ENCODE peak calls at places on chromosomes 11 and 22, in six cellular contexts. P is cardiac muscle cell, Q is transverse colon, N is Peyer's patch, O is GM23338, C is neural progenitor cell. U is an unnamed sample. For H3K4me1, the result is how much of the 10 kb centered on the place peaks cover.

GRCh38 chr11:29978549-29978948 is 38.3 kb downstream of the KCNA4 start:
- DNase-seq in P (no peak), Q (no peak), N (no peak), O (no peak), C (no peak), U (no peak)

GRCh38 chr22:26161746-26162145 is 7.5 kb upstream of the SEZ6L start:
- DNase-seq in P (no peak), Q (no peak), N (no peak), O (no peak), C (no peak), U (no peak)

GRCh38 chr11:94400839-94401772 is at the start of gene GPR83:
- DNase-seq in P (peak), Q (no peak), N (no peak), O (peak), C (peak), U (no peak)

GRCh38 chr11:57072640-57073039 is 83.9 kb downstream of the OR5AK2 start:
- DNase-seq in P (no peak), Q (no peak), N (no peak), O (no peak), C (no peak), U (no peak)

GRCh38 chr22:47294222-47294532 is 531.7 kb downstream of the TBC1D22A start:
- DNase-seq in P (no peak), Q (no peak), N (peak), O (no peak), C (no peak), U (no peak)

GRCh38 chr11:116035972-116036371 is 531.8 kb upstream of the CADM1 start:
- DNase-seq in P (no peak), Q (no peak), N (no peak), O (peak), C (no peak), U (no peak)

GRCh38 chr11:35809561-35809960 is 134.3 kb upstream of the LDLRAD3 start:
- DNase-seq in P (no peak), Q (no peak), N (no peak), O (no peak), C (no peak), U (no peak)

GRCh38 chr11:8092587-8093424 is 11.8 kb downstream of the TUB start:
- DNase-seq in P (peak), Q (peak), N (no peak), O (peak), C (peak), U (peak)

GRCh38 chr22:39689421-39689820 is 118.9 kb downstream of the CACNA1I start:
- DNase-seq in P (no peak), Q (no peak), N (no peak), O (no peak), C (no peak), U (no peak)

GRCh38 chr11:64652586-64653387 is 61.8 kb downstream of the SLC22A12 start:
- DNase-seq in P (peak), Q (peak), N (peak), O (peak), C (peak), U (peak)

GRCh38 chr22:22866381-22867111 is 21.1 kb upstream of the IGLL5 start:
- DNase-seq in P (no peak), Q (no peak), N (no peak), O (no peak), C (no peak), U (no peak)

GRCh38 chr11:94546886-94547285 is 3.2 kb downstream of the FUT4 start:
- DNase-seq in P (peak), Q (peak), N (peak), O (no peak), C (no peak), U (no peak)

GRCh38 chr22:23682827-23683355 is 7.9 kb upstream of the RGL4 start:
- DNase-seq in P (no peak), Q (no peak), N (no peak), O (peak), C (no peak), U (no peak)

GRCh38 chr11:41431784-41432183 is 27.7 kb downstream of the LRRC4C start:
- DNase-seq in P (peak), Q (no peak), N (no peak), O (peak), C (peak), U (no peak)

GRCh38 chr22:28907311-28908008 is 24.1 kb downstream of the ZNRF3 start:
- DNase-seq in P (no peak), Q (no peak), N (no peak), O (no peak), C (no peak), U (no peak)
- H3K4me1 ChIP-seq in P (half or more), Q (under half), N (under half), O (half or more), C (under half), U (under half)

GRCh38 chr22:36454916-36455570 is 26.4 kb downstream of the TXN2 start:
- DNase-seq in P (peak), Q (peak), N (peak), O (peak), C (peak), U (peak)

GRCh38 chr22:36455571-36456458 is 25.6 kb downstream of the TXN2 start:
- DNase-seq in P (no peak), Q (no peak), N (no peak), O (no peak), C (no peak), U (no peak)

GRCh38 chr22:36452473-36453265 is 28.8 kb downstream of the TXN2 start:
- DNase-seq in P (peak), Q (no peak), N (no peak), O (no peak), C (no peak), U (peak)

GRCh38 chr22:36453855-36454378 is 27.5 kb downstream of the TXN2 start:
- DNase-seq in P (no peak), Q (no peak), N (no peak), O (no peak), C (no peak), U (no peak)

DNA sequence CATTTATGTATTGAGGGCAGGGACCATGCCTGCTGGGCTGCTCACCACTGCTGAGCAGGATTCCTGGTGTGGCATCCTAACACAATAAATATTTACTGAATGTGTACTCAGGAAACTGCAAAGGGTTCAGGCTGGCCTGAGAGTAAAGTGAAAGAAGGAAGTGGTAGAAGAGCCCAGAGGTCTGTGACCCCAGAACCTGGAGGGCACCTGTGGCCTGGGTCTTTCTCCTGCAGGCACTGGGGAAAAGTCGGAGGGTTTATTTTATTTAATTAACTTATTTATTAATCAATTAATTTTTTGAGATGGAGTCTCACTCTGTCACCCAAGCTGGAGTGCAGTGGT is 28.2 kb downstream of the TXN2 start:
- DNase-seq in P (no peak), Q (peak), N (no peak), O (no peak), C (no peak), U (no peak)
- H3K4me1 ChIP-seq in P (under half), Q (under half), N (under half), O (under half), C (under half), U (half or more)

GRCh38 chr11:58466293-58466692 is 24.3 kb upstream of the OR5B12 start:
- DNase-seq in P (no peak), Q (no peak), N (no peak), O (no peak), C (no peak), U (no peak)
- H3K4me1 ChIP-seq in P (under half), Q (under half), N (under half), O (under half), C (under half), U (under half)

GRCh38 chr11:3148255-3148989 is 16.7 kb downstream of the OSBPL5 start:
- DNase-seq in P (no peak), Q (peak), N (peak), O (no peak), C (no peak), U (no peak)

GRCh38 chr11:3148990-3149851 is 15.9 kb downstream of the OSBPL5 start:
- DNase-seq in P (peak), Q (no peak), N (no peak), O (no peak), C (no peak), U (no peak)

GRCh38 chr11:3147626-3148025 is 17.5 kb downstream of the OSBPL5 start:
- DNase-seq in P (no peak), Q (no peak), N (no peak), O (no peak), C (no peak), U (no peak)

GRCh38 chr11:3150726-3151125 is 14.4 kb downstream of the OSBPL5 start:
- DNase-seq in P (no peak), Q (no peak), N (no peak), O (no peak), C (no peak), U (no peak)

DNA sequence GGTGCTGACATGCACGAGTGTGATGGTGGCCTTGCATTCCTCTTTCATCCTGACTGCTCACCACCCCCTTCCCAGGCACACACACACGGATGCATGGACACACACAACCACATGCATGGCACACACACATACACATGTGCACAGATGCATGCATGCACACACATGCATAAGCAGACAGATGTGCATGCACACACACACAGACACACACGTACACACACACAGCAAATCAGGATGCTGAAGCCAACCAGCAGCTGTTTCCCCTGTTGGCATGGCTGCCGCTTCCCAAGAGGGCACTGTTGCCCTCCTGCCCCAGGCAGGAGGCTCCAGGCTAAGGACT is 15.3 kb downstream of the OSBPL5 start:
- DNase-seq in P (no peak), Q (no peak), N (no peak), O (no peak), C (no peak), U (no peak)
- H3K4me1 ChIP-seq in P (under half), Q (under half), N (under half), O (under half), C (under half), U (under half)

GRCh38 chr11:114075343-114075610 is 15.8 kb downstream of the ZBTB16 start:
- DNase-seq in P (no peak), Q (no peak), N (no peak), O (no peak), C (no peak), U (no peak)

GRCh38 chr11:114074546-114075342 is 15.2 kb downstream of the ZBTB16 start:
- DNase-seq in P (no peak), Q (no peak), N (no peak), O (no peak), C (no peak), U (no peak)

GRCh38 chr11:114073506-114074381 is 14.2 kb downstream of the ZBTB16 start:
- DNase-seq in P (no peak), Q (no peak), N (no peak), O (no peak), C (peak), U (peak)

GRCh38 chr11:114070464-114071139 is 11.1 kb downstream of the ZBTB16 start:
- DNase-seq in P (no peak), Q (no peak), N (no peak), O (no peak), C (no peak), U (no peak)

GRCh38 chr11:114072978-114073377 is 13.5 kb downstream of the ZBTB16 start:
- DNase-seq in P (no peak), Q (no peak), N (no peak), O (no peak), C (no peak), U (no peak)
- H3K4me1 ChIP-seq in P (under half), Q (under half), N (under half), O (under half), C (under half), U (under half)

GRCh38 chr11:134224710-134225662 is 515 bp downstream of the VPS26B start:
- DNase-seq in P (peak), Q (peak), N (peak), O (peak), C (peak), U (peak)
- H3K4me1 ChIP-seq in P (under half), Q (under half), N (under half), O (under half), C (under half), U (under half)

GRCh38 chr11:75554258-75555022 is 7.6 kb upstream of the SERPINH1 start:
- DNase-seq in P (peak), Q (peak), N (peak), O (peak), C (peak), U (no peak)

GRCh38 chr11:75553889-75554257 is 8.2 kb upstream of the SERPINH1 start:
- DNase-seq in P (no peak), Q (no peak), N (no peak), O (no peak), C (no peak), U (no peak)

GRCh38 chr11:75553182-75553581 is 8.9 kb upstream of the SERPINH1 start:
- DNase-seq in P (no peak), Q (no peak), N (no peak), O (no peak), C (no peak), U (no peak)

GRCh38 chr11:75557649-75558494 is 4.2 kb upstream of the SERPINH1 start:
- DNase-seq in P (no peak), Q (peak), N (no peak), O (no peak), C (no peak), U (no peak)

DNA sequence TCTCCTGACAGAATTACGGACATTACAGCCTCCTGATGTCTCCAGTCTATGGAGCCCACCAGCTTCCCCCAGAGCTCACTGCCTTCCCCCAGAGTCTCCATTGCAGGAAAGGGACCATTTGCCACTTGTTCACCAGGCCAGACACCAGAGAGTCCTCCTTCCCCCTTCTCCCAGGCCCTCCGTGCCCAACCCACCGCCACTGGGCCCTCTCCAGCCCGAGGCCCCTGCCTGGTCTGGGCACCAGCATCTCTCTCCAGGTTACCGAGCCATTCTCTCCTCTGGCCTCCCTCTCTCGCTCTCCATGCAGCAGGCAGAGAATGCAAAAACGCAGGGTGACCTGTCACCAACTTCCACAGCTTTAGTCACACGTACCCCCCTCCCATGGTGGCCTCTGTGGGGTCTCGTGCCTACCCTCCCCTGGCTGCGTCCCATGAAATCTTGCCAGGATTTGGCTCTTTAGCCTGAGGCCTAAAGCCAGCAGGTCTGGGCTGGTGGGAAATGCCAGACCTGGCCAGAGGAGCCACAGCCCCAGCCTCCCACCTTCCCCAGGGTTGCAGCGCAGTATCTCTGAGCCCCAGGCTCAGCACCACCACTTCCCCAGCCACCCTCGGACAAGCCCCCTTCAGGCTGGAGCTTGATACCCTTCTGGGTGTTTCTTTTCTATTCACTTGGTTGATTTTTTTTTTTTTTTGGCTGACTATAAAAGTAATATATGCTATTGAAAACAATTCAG is 6.8 kb upstream of the SERPINH1 start:
- DNase-seq in P (no peak), Q (no peak), N (no peak), O (no peak), C (no peak), U (no peak)
- H3K4me1 ChIP-seq in P (under half), Q (under half), N (under half), O (under half), C (under half), U (under half)

GRCh38 chr11:2579315-2580060 is 120.3 kb downstream of the KCNQ1OT1 start:
- DNase-seq in P (no peak), Q (no peak), N (peak), O (no peak), C (peak), U (no peak)
- H3K4me1 ChIP-seq in P (under half), Q (under half), N (under half), O (under half), C (under half), U (under half)

GRCh38 chr22:20965104-20965887 is 1.8 kb upstream of the AIFM3 start:
- DNase-seq in P (peak), Q (peak), N (no peak), O (no peak), C (peak), U (no peak)

GRCh38 chr22:20967697-20968201 is 694 bp downstream of the AIFM3 start:
- DNase-seq in P (no peak), Q (no peak), N (no peak), O (peak), C (peak), U (no peak)

GRCh38 chr22:20964799-20965103 is 2.3 kb upstream of the AIFM3 start:
- DNase-seq in P (no peak), Q (no peak), N (no peak), O (no peak), C (no peak), U (no peak)

GRCh38 chr22:20966883-20967696 is at the start of gene AIFM3:
- DNase-seq in P (no peak), Q (no peak), N (no peak), O (no peak), C (peak), U (no peak)

DNA sequence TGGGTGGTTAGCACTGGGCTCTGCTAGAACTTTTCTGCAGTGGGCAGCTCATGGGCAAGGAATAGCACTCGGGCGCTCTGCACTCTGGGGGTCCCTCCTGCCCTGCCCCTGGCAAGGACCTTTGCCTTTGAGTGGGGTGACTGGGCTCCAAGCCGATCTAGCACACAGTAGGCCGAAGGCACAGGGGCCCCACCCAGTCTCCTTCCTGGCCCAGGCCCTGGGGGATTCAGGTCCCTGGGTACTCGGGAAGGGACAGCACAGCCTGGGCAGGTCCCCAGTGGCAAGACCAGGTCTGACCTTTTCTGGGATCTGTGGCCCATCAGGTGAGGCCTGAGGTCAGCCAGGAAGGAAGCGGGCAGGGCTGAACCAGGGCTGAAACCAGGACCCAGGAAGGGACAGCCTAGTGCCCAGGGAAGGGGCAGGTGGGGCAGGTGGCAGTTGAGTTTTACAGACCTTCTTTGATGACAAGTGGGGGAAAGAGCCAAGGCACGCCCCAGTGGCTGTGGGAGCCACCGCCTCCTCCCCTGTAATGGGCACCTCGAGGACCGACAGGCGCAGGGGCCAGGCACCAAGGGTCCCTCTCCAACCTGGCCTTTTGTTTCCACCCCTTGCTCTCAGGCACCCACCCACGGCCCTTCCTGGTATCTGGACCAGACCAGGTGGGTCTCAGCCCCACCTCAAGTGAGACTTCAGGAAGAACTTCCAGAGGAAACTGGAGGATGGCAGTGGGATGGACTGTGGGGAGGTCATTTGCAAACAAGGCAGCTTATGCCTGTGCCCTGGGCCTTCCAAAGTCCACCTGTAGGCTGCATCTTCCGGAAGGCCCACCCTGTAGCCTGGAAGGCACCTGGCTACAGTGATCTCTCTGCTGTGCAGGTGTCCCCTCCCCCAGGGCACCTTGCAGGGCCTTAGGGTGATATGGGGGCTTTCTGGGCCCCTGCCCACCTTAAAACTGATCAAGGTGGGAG is 883 bp upstream of the AIFM3 start:
- DNase-seq in P (no peak), Q (peak), N (no peak), O (no peak), C (no peak), U (no peak)
- H3K4me1 ChIP-seq in P (under half), Q (under half), N (under half), O (under half), C (under half), U (under half)

DNA sequence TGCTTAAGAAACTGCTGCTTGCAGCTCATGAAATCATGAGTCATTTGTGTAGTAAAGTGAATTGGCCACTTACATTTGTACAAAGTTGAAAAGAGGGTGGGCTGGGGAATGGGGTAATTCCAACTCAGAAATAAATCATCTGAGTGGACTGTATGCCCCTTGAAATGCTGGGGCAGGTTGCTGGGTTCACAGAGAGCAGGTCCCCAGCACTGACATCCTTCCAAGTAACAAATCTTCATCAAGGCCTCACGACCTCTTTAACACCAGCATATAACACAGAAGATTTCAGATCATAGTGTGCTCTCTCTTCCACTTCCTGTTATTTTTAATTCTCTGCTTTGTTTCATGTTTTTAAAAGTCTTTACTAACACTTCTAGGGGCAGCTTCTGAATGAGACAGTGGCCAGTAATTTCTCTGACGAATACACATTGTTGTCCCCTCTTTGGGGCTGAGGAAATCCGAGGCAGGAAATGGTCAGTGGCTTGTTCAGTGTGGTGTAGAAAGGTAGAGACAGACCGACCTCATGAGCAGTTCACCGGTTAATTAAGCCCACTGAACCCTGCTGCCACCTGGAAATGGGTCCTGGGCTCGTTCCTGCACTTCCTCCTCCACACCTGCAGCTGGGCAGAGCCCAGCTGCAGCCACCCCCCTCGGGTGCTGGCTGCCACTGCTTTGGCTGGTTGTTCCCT is 127.8 kb downstream of the MAML2 start:
- DNase-seq in P (no peak), Q (peak), N (no peak), O (no peak), C (no peak), U (peak)
- H3K4me1 ChIP-seq in P (under half), Q (under half), N (under half), O (under half), C (under half), U (half or more)